ENCODE peak calls at places on chromosome 20, in ten cellular contexts. E, K, Y, I, R, D, C, N, X and V are unnamed samples.

GRCh38 chr20:20224806-20225205 is 143.1 kb upstream of the INSM1 start:
- DNase-seq in K (no peak), I (no peak), C (no peak), X (no peak), R (peak), D (no peak), E (no peak), N (no peak), Y (no peak), V (no peak)

GRCh38 chr20:47708140-47708807 is 77.0 kb downstream of the SULF2 start:
- DNase-seq in R (no peak), E (no peak), X (no peak), K (no peak), D (no peak), Y (no peak), C (no peak), N (no peak), I (no peak), V (no peak)

GRCh38 chr20:59150821-59151251 is 12.8 kb upstream of the ZNF831 start:
- DNase-seq in N (no peak), C (no peak), K (no peak), R (no peak), I (no peak), D (no peak), Y (no peak), E (no peak), X (no peak), V (no peak)

GRCh38 chr20:36624068-36624813 is 18.7 kb downstream of the RAB5IF start:
- DNase-seq in D (no peak), N (no peak), I (no peak), X (no peak), R (no peak), C (no peak), E (no peak), K (no peak), Y (no peak), V (peak)

GRCh38 chr20:20065366-20065765 is 13.0 kb downstream of the CFAP61 start:
- DNase-seq in D (no peak), X (no peak), I (no peak), R (no peak), C (no peak), K (no peak), N (no peak), Y (no peak), E (no peak), V (no peak)

GRCh38 chr20:531608-532007 is 12.0 kb downstream of the CSNK2A1 start:
- DNase-seq in X (no peak), R (no peak), I (no peak), C (no peak), D (no peak), Y (no peak), K (no peak), N (no peak), E (no peak), V (no peak)

GRCh38 chr20:37518059-37518458 is 3.0 kb upstream of the NNAT start:
- DNase-seq in Y (no peak), E (no peak), X (no peak), D (no peak), C (no peak), R (no peak), N (no peak), I (no peak), K (no peak), V (no peak)

GRCh38 chr20:59376109-59376841 is 75.9 kb downstream of the EDN3 start:
- DNase-seq in E (no peak), D (no peak), C (no peak), Y (no peak), X (no peak), I (no peak), K (no peak), R (peak), N (no peak), V (no peak)

GRCh38 chr20:63180541-63181185 is 35.3 kb downstream of the YTHDF1 start:
- DNase-seq in E (no peak), I (no peak), C (no peak), D (no peak), K (no peak), X (no peak), N (no peak), Y (no peak), R (no peak), V (no peak)

GRCh38 chr20:55415567-55416142 is 589.7 kb downstream of the CBLN4 start:
- DNase-seq in N (peak), X (peak), D (no peak), R (peak), C (no peak), K (no peak), E (peak), I (peak), Y (no peak), V (no peak)

GRCh38 chr20:23143098-23143497 is 57.0 kb upstream of the CD93 start:
- DNase-seq in E (no peak), R (peak), Y (no peak), K (no peak), I (peak), X (peak), N (peak), D (no peak), C (no peak), V (peak)

GRCh38 chr20:47198254-47198671 is 158.2 kb downstream of the ZMYND8 start:
- DNase-seq in C (no peak), K (no peak), N (no peak), R (peak), X (no peak), E (no peak), I (no peak), Y (no peak), D (no peak), V (no peak)

GRCh38 chr20:47817573-47817972 is 32.3 kb upstream of the SULF2 start:
- DNase-seq in E (no peak), D (no peak), R (peak), K (no peak), X (no peak), C (no peak), N (no peak), Y (no peak), I (no peak), V (no peak)

GRCh38 chr20:21396921-21397340 is 395 bp downstream of the NKX2-4 start:
- DNase-seq in I (no peak), Y (no peak), X (no peak), R (no peak), N (no peak), K (no peak), E (no peak), D (peak), C (no peak), V (no peak)

GRCh38 chr20:30912006-30912660 is 345.3 kb upstream of the DEFB115 start:
- DNase-seq in I (no peak), R (no peak), C (no peak), X (no peak), N (no peak), D (no peak), E (peak), Y (peak), K (no peak), V (no peak)

GRCh38 chr20:18032977-18033892 is 24.5 kb downstream of the OVOL2 start:
- DNase-seq in X (no peak), K (no peak), R (no peak), E (peak), Y (no peak), I (peak), N (no peak), C (no peak), D (no peak), V (no peak)

GRCh38 chr20:61809006-61809770 is 256.5 kb downstream of the TAF4 start:
- DNase-seq in E (no peak), C (no peak), R (no peak), I (no peak), D (no peak), N (no peak), K (no peak), X (no peak), Y (no peak), V (no peak)

GRCh38 chr20:57383447-57384347 is 7.5 kb upstream of the RBM38 start:
- DNase-seq in K (no peak), X (no peak), C (no peak), I (no peak), Y (no peak), N (no peak), E (no peak), R (no peak), D (no peak), V (no peak)

GRCh38 chr20:53884859-53885654 is 185.3 kb downstream of the BCAS1 start:
- DNase-seq in R (peak), Y (no peak), N (no peak), C (no peak), D (no peak), I (no peak), X (no peak), E (no peak), K (no peak), V (no peak)

GRCh38 chr20:4151991-4152695 is 136.8 kb upstream of the RNF24 start:
- DNase-seq in K (no peak), R (no peak), I (no peak), Y (no peak), C (no peak), E (no peak), D (no peak), N (no peak), X (no peak), V (no peak)

GRCh38 chr20:40583195-40583594 is 105.8 kb downstream of the MAFB start:
- DNase-seq in C (no peak), Y (no peak), X (no peak), E (no peak), D (no peak), K (no peak), N (no peak), I (no peak), R (no peak), V (no peak)

GRCh38 chr20:49282584-49283171 is 4.8 kb upstream of the ZNFX1 start:
- DNase-seq in X (no peak), E (no peak), D (no peak), I (no peak), C (no peak), N (no peak), Y (no peak), R (peak), K (no peak), V (no peak)

GRCh38 chr20:63738687-63739128 is 868 bp upstream of the SLC2A4RG start:
- DNase-seq in R (no peak), X (no peak), E (peak), Y (no peak), D (peak), N (no peak), I (peak), K (peak), C (peak), V (peak)

GRCh38 chr20:666877-667276 is 8.7 kb downstream of the SCRT2 start:
- DNase-seq in R (no peak), Y (no peak), E (no peak), K (no peak), N (no peak), X (no peak), D (no peak), C (no peak), I (no peak), V (no peak)